ENCODE peak calls at places on chromosomes 12 and 14, in eight cellular contexts. A is suprapubic skin, M is left ventricle myocardium inferior, Q is heart left ventricle, I is kidney, S is A673, J is prostate gland, B is esophagus squamous epithelium. V is an unnamed sample.

GRCh38 chr12:95908573-95908972 is 33.8 kb downstream of the CCDC38 start:
- DNase-seq in Q (no peak), B (no peak), I (no peak), S (no peak), J (no peak), A (no peak), M (no peak), V (no peak)

GRCh38 chr12:13539051-13539450 is 342.5 kb downstream of the EMP1 start:
- DNase-seq in I (no peak), A (no peak), J (no peak), S (peak; percentile 11), B (no peak), M (no peak), Q (no peak), V (no peak)

GRCh38 chr12:51869931-51870330 is 18.0 kb upstream of the ANKRD33 start:
- DNase-seq in J (no peak), S (no peak), Q (no peak), B (no peak), M (no peak), I (no peak), A (peak; percentile 28), V (no peak)

GRCh38 chr12:26768611-26769603 is 64.1 kb downstream of the ITPR2 start:
- DNase-seq in J (peak; percentile 7), A (no peak), M (no peak), B (no peak), Q (no peak), S (no peak), I (no peak), V (no peak)

GRCh38 chr12:105330938-105331804 is 680 bp downstream of the C12orf75 start:
- DNase-seq in J (peak; percentile 11), S (peak; percentile 47), I (peak; percentile 74), B (no peak), M (no peak), Q (peak; percentile 34), A (peak; percentile 66), V (peak; percentile 35)

GRCh38 chr14:93042968-93043940 is 72.5 kb downstream of the ITPK1 start:
- DNase-seq in M (peak; percentile 76), A (peak; percentile 80), I (no peak), Q (peak; percentile 84), J (peak; percentile 85), S (peak; percentile 30), B (no peak), V (peak; percentile 82)

GRCh38 chr14:68376067-68376810 is 416.6 kb downstream of the ZFP36L1 start:
- DNase-seq in S (no peak), J (peak; percentile 73), Q (no peak), M (no peak), I (no peak), B (no peak), A (no peak), V (no peak)

GRCh38 chr14:68113328-68113930 is 293.9 kb downstream of the RAD51B start:
- DNase-seq in M (no peak), S (peak; percentile 71), A (no peak), I (no peak), B (no peak), Q (no peak), J (no peak), V (no peak)

GRCh38 chr14:96096639-96097610 is 57.8 kb downstream of the C14orf132 start:
- DNase-seq in I (no peak), S (no peak), A (peak; percentile 66), B (no peak), Q (no peak), M (no peak), J (no peak), V (no peak)

GRCh38 chr12:14710632-14711324 is 14.4 kb upstream of the GUCY2C start:
- DNase-seq in B (no peak), J (no peak), S (peak; percentile 22), Q (no peak), A (no peak), M (no peak), I (no peak), V (no peak)

GRCh38 chr12:122834921-122835692 is at the start of gene HIP1R:
- DNase-seq in S (peak; percentile 51), J (peak; percentile 54), Q (peak; percentile 45), M (no peak), A (peak; percentile 69), I (peak; percentile 83), B (no peak), V (no peak)

GRCh38 chr12:75553398-75553797 is 42.0 kb upstream of the KRR1 start:
- DNase-seq in Q (no peak), S (peak; percentile 14), A (no peak), J (no peak), I (no peak), M (no peak), B (no peak), V (no peak)

GRCh38 chr14:66284346-66284745 is 201.8 kb upstream of the CCDC196 start:
- DNase-seq in J (no peak), B (no peak), S (no peak), M (no peak), A (no peak), Q (no peak), I (no peak), V (no peak)

GRCh38 chr14:34218866-34219265 is 243.2 kb downstream of the SPTSSA start:
- DNase-seq in A (no peak), Q (no peak), I (no peak), M (no peak), S (no peak), B (no peak), J (no peak), V (no peak)

GRCh38 chr12:100268835-100269564 is 2.0 kb downstream of the SCYL2 start:
- DNase-seq in B (no peak), Q (no peak), M (no peak), I (no peak), A (no peak), J (no peak), S (peak; percentile 15), V (no peak)

GRCh38 chr14:89206426-89206825 is 210.6 kb downstream of the FOXN3 start:
- DNase-seq in J (no peak), M (no peak), S (no peak), I (no peak), A (no peak), Q (no peak), B (no peak), V (no peak)

GRCh38 chr12:57908511-57908910 is 32.9 kb upstream of the ATP23 start:
- DNase-seq in B (no peak), I (no peak), J (no peak), M (no peak), Q (no peak), A (no peak), S (no peak), V (no peak)

DNA sequence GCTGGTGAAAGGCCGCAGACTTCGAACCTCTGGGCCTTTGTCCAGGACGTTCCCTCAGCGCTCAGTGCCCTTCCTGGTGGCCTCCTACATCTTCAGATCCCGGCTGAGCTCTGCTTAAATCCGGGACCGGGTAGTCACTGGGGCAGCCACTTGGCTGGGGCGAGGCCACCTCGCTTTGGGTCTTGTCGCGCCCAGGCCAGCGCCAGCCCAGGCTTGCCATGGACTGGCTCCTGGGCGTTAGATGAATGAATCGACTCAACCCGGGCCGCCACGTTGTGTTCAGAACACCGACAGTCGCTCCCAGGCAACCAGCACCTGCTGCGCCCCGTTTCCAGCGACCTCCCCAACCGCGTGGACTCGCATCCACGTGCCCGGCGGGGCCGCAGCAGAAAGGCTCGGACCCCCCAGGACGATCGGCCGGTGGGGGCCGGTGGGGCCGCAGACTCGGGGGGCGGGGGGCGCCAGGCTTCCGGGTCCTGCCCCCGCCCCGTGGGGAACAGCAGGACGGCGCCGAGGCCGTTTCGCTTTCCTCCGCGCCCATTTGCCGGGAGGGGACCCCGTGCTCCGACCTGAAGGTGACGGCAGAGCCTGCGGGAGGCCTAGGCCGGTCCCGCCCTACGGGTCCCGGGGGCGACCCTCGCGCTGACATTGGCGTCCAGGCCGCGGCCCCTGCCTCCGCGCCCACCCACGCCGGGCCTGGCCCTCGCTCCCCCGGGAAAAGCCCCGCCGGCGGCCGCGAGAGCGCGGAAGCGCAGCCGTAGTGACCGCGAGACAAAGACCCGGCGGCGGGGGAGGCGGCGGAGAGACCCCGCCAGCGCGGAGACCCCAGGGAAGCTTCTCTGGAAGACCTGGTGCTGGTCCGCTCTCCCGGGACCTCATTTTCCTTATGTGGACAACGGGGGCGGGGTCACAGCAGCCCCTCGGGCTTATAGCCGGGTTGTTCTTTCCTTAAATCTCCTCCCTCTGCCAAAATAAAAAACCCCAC is 37.3 kb upstream of the RCOR1 start:
- DNase-seq in S (peak; percentile 81), M (peak; percentile 44), Q (peak; percentile 46), B (no peak), I (peak; percentile 82), A (no peak), J (no peak), V (peak; percentile 60)
- H3K4me1 ChIP-seq in S (peaks cover 11% of the 10 kb centered on the region), M (peaks cover 10% of the 10 kb centered on the region), Q (peaks cover 5% of the 10 kb centered on the region), B (peaks cover 29% of the 10 kb centered on the region), I (no peaks in the 10 kb centered on the region), A (peaks cover 32% of the 10 kb centered on the region), J (no peaks in the 10 kb centered on the region), V (peaks cover 13% of the 10 kb centered on the region)

GRCh38 chr12:50103351-50103750 is 457 bp upstream of the GPD1 start:
- DNase-seq in Q (no peak), B (no peak), J (no peak), I (no peak), S (no peak), M (no peak), A (no peak), V (no peak)

GRCh38 chr12:50100561-50100960 is 3.2 kb upstream of the GPD1 start:
- DNase-seq in I (no peak), J (no peak), B (no peak), A (no peak), M (no peak), Q (no peak), S (no peak), V (no peak)

GRCh38 chr12:50102186-50102585 is 1.6 kb upstream of the GPD1 start:
- DNase-seq in A (no peak), J (no peak), M (no peak), S (no peak), I (no peak), Q (no peak), B (no peak), V (peak; percentile 1)

GRCh38 chr12:50102648-50103309 is 1.0 kb upstream of the GPD1 start:
- DNase-seq in Q (no peak), J (no peak), I (no peak), M (no peak), B (no peak), A (no peak), S (no peak), V (no peak)

DNA sequence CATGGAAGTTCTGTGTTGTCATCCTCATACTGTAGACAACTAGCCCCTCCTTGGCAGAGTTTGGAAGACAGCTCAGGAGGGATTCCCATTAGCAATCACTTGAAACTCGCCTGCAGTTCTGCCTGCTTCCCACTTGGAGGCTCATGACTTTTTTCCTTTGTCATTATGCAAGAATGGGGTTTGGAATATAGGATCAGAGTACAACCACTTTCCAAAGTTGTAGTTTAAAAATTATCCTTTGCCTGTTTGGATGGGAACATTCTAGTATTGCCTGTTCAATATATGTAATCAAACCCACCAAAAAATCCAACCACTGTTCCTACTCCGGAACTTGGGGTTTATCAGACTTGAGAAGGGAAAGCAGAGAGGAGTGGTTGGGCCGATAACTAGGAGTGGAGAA is 2.1 kb upstream of the GPD1 start:
- DNase-seq in B (no peak), M (no peak), A (no peak), I (no peak), J (no peak), Q (no peak), S (peak; percentile 73), V (no peak)
- TF ChIP-seq CTCF in B (peak; percentile 43), M (peak; percentile 48), A (peak; percentile 31), I (peak; percentile 32), J (no peak), Q (no peak), S (peak; percentile 60), V (peak; percentile 18)

GRCh38 chr12:3150820-3151590 is 73.8 kb downstream of the TSPAN9 start:
- DNase-seq in M (no peak), I (peak; percentile 35), S (peak; percentile 83), Q (no peak), A (no peak), J (no peak), B (no peak), V (no peak)
- H3K4me3 ChIP-seq in M (peak overlapping the region; percentile 24), I (peak overlapping the region; percentile 4), S (peak overlapping the region; percentile 13), Q (no peak overlapping the region), A (no peak overlapping the region), J (no peak overlapping the region), B (no peak overlapping the region), V (no peak overlapping the region)

GRCh38 chr12:852864-853263 is 96.6 kb downstream of the RAD52 start:
- DNase-seq in Q (no peak), J (no peak), I (no peak), S (no peak), M (no peak), A (no peak), B (no peak), V (no peak)
- H3K4me1 ChIP-seq in Q (peaks cover 40% of the 10 kb centered on the region), J (no peaks in the 10 kb centered on the region), I (peaks cover 4% of the 10 kb centered on the region), S (peaks cover 12% of the 10 kb centered on the region), M (peaks cover 61% of the 10 kb centered on the region), A (peaks cover 65% of the 10 kb centered on the region), B (peaks cover 10% of the 10 kb centered on the region), V (peaks cover 37% of the 10 kb centered on the region)